ENCODE peak calls at places on chromosomes 5 and 9, in five cellular contexts. P is Peyer's patch, N is A549, K is H1, F is tibial nerve. O is an unnamed sample.

GRCh38 chr5:111848374-111848914 is 91.5 kb upstream of the NREP start:
- DNase-seq in P (no peak), N (no peak), K (no peak), F (no peak), O (no peak)

GRCh38 chr5:26009742-26010141 is 1028.6 kb downstream of the CDH9 start:
- DNase-seq in P (no peak), N (peak), K (peak), F (peak), O (no peak)

GRCh38 chr5:134003957-134004625 is 684 bp downstream of the VDAC1 start:
- DNase-seq in P (peak), N (peak), K (no peak), F (peak), O (peak)

GRCh38 chr5:36744041-36744677 is 132.4 kb upstream of the NIPBL start:
- DNase-seq in P (no peak), N (no peak), K (no peak), F (no peak), O (no peak)

GRCh38 chr5:155529366-155529765 is 515.8 kb downstream of the KIF4B start:
- DNase-seq in P (no peak), N (no peak), K (no peak), F (no peak), O (no peak)

GRCh38 chr5:177332031-177332895 is 19.2 kb downstream of the LMAN2 start:
- DNase-seq in P (no peak), N (no peak), K (no peak), F (no peak), O (no peak)

GRCh38 chr5:171823269-171823668 is 37.7 kb downstream of the SMIM23 start:
- DNase-seq in P (no peak), N (no peak), K (no peak), F (no peak), O (no peak)

GRCh38 chr5:128469924-128470323 is 68.1 kb downstream of the FBN2 start:
- DNase-seq in P (no peak), N (no peak), K (no peak), F (no peak), O (no peak)

GRCh38 chr5:74516217-74516636 is 124.3 kb downstream of the ENC1 start:
- DNase-seq in P (no peak), N (peak), K (peak), F (no peak), O (no peak)

GRCh38 chr5:161751265-161751664 is 65.7 kb downstream of the GABRA6 start:
- DNase-seq in P (no peak), N (no peak), K (no peak), F (no peak), O (no peak)

GRCh38 chr5:13878357-13878756 is 66.1 kb downstream of the DNAH5 start:
- DNase-seq in P (no peak), N (no peak), K (no peak), F (no peak), O (no peak)

GRCh38 chr9:68755752-68756151 is 50.7 kb downstream of the PIP5K1B start:
- DNase-seq in P (no peak), N (no peak), K (no peak), F (no peak), O (no peak)

GRCh38 chr5:128869970-128870747 is 95.1 kb upstream of the SLC27A6 start:
- DNase-seq in P (no peak), N (no peak), K (peak), F (no peak), O (no peak)

GRCh38 chr9:38227061-38227540 is 158.1 kb upstream of the SHB start:
- DNase-seq in P (peak), N (peak), K (peak), F (no peak), O (no peak)

GRCh38 chr5:119453045-119453383 is 717 bp downstream of the HSD17B4 start:
- DNase-seq in P (no peak), N (peak), K (no peak), F (peak), O (no peak)

GRCh38 chr5:121870489-121870888 is 18.8 kb downstream of the FTMT start:
- DNase-seq in P (no peak), N (peak), K (no peak), F (no peak), O (no peak)

GRCh38 chr9:136002886-136003285 is 41.7 kb upstream of the UBAC1 start:
- DNase-seq in P (no peak), N (no peak), K (no peak), F (no peak), O (no peak)

GRCh38 chr5:120655828-120656435 is 191.8 kb downstream of the PRR16 start:
- DNase-seq in P (no peak), N (peak), K (no peak), F (peak), O (no peak)

GRCh38 chr5:164362021-164362420 is 856.6 kb downstream of the MAT2B start:
- DNase-seq in P (no peak), N (no peak), K (no peak), F (no peak), O (no peak)

GRCh38 chr5:112929336-112930081 is 7.5 kb upstream of the REEP5 start:
- DNase-seq in P (no peak), N (no peak), K (no peak), F (no peak), O (no peak)

GRCh38 chr5:7420506-7421280 is 24.8 kb downstream of the ADCY2 start:
- DNase-seq in P (no peak), N (no peak), K (no peak), F (no peak), O (no peak)

GRCh38 chr5:355379-355935 is 33.9 kb downstream of the AHRR start:
- DNase-seq in P (no peak), N (no peak), K (no peak), F (no peak), O (no peak)

GRCh38 chr5:1288439-1289335 is 6.2 kb downstream of the TERT start:
- DNase-seq in P (no peak), N (no peak), K (no peak), F (no peak), O (peak)

GRCh38 chr5:125342938-125343401 is 596.5 kb upstream of the ZNF608 start:
- DNase-seq in P (no peak), N (no peak), K (no peak), F (no peak), O (no peak)

GRCh38 chr9:7481570-7481969 is 318.0 kb downstream of the DMAC1 start:
- DNase-seq in P (no peak), N (no peak), K (no peak), F (no peak), O (no peak)

GRCh38 chr9:90894956-90895687 is 93.5 kb downstream of the SYK start:
- DNase-seq in P (no peak), N (peak), K (no peak), F (no peak), O (no peak)

GRCh38 chr5:72845889-72846288 is 29.4 kb downstream of the TNPO1 start:
- DNase-seq in P (no peak), N (no peak), K (no peak), F (no peak), O (no peak)

GRCh38 chr9:70639853-70640814 is 225.7 kb upstream of the KLF9 start:
- DNase-seq in P (no peak), N (peak), K (no peak), F (peak), O (no peak)

GRCh38 chr5:179316961-179317360 is 28.3 kb downstream of the ADAMTS2 start:
- DNase-seq in P (no peak), N (no peak), K (no peak), F (no peak), O (peak)

GRCh38 chr5:470961-471749 is 28.2 kb downstream of the EXOC3 start:
- DNase-seq in P (no peak), N (no peak), K (no peak), F (no peak), O (peak)

GRCh38 chr5:62341783-62342475 is 35.9 kb downstream of the KIF2A start:
- DNase-seq in P (no peak), N (no peak), K (no peak), F (no peak), O (no peak)

GRCh38 chr5:35131723-35132122 is 84.0 kb upstream of the AGXT2 start:
- DNase-seq in P (no peak), N (no peak), K (no peak), F (no peak), O (no peak)

GRCh38 chr5:149432861-149433462 is 53.9 kb upstream of the IL17B start:
- DNase-seq in P (no peak), N (no peak), K (no peak), F (no peak), O (no peak)

GRCh38 chr5:149432377-149432776 is 53.3 kb upstream of the IL17B start:
- DNase-seq in P (no peak), N (no peak), K (no peak), F (no peak), O (peak)

GRCh38 chr5:149434162-149435014 is 55.3 kb upstream of the IL17B start:
- DNase-seq in P (peak), N (peak), K (peak), F (peak), O (peak)

GRCh38 chr5:149435015-149435376 is 55.9 kb upstream of the IL17B start:
- DNase-seq in P (no peak), N (no peak), K (no peak), F (no peak), O (peak)

DNA sequence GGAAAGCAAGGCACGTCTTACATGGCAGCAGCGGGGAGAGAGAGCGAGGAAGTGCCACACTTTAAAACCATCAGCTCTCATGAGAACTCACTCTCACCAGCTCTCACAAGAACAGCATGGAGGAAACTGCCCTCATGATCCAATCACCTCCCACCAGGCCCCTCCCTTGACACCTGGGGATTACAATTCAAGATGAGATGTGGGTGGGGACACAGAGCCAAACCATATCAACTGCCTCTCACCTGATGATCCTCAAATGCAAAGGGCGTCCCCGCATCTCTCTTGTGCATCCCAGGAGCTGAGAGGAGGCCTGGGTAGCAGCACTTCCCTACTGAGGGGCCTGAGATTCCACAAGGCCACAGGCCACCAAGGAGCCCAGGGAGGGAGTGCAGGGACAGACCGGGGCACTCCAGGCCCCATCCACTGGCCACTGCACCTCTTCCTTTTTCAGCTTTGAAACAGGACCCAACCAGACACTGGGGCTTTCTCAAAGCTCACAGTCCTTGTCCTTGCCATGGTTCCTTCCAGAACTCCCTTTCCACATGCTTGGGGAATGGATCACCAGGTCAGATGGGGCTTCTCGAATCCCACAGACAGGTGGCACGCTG is 54.5 kb upstream of the IL17B start:
- DNase-seq in P (no peak), N (no peak), K (no peak), F (no peak), O (peak)
- TF ChIP-seq POLR2A in P (no peak), N (no peak), K (no peak), F (no peak), O (peak)

GRCh38 chr9:124708070-124708469 is 63.0 kb downstream of the NR6A1 start:
- DNase-seq in P (no peak), N (no peak), K (no peak), F (no peak), O (no peak)
- H3K27ac ChIP-seq in P (no peak), N (no peak), K (peak), F (no peak), O (no peak)

GRCh38 chr5:138464388-138465287 is 641 bp upstream of the EGR1 start:
- DNase-seq in P (peak), N (peak), K (peak), F (peak), O (peak)
- TF ChIP-seq POLR2A in P (peak), N (peak), K (no peak), F (peak), O (peak)

GRCh38 chr5:132675936-132676689 is 2.3 kb downstream of the IL4 start:
- DNase-seq in P (no peak), N (no peak), K (no peak), F (no peak), O (no peak)

GRCh38 chr5:132673939-132674630 is at the start of gene IL4:
- DNase-seq in P (no peak), N (no peak), K (no peak), F (no peak), O (no peak)

GRCh38 chr5:132677191-132677590 is 3.4 kb downstream of the IL4 start:
- DNase-seq in P (no peak), N (peak), K (no peak), F (no peak), O (no peak)

GRCh38 chr5:132677682-132678400 is 4.1 kb downstream of the IL4 start:
- DNase-seq in P (no peak), N (no peak), K (no peak), F (no peak), O (no peak)

GRCh38 chr5:132674671-132675506 is 1.1 kb downstream of the IL4 start:
- DNase-seq in P (no peak), N (peak), K (no peak), F (no peak), O (no peak)
- H3K27ac ChIP-seq in P (peak), N (no peak), K (no peak), F (peak), O (peak)

DNA sequence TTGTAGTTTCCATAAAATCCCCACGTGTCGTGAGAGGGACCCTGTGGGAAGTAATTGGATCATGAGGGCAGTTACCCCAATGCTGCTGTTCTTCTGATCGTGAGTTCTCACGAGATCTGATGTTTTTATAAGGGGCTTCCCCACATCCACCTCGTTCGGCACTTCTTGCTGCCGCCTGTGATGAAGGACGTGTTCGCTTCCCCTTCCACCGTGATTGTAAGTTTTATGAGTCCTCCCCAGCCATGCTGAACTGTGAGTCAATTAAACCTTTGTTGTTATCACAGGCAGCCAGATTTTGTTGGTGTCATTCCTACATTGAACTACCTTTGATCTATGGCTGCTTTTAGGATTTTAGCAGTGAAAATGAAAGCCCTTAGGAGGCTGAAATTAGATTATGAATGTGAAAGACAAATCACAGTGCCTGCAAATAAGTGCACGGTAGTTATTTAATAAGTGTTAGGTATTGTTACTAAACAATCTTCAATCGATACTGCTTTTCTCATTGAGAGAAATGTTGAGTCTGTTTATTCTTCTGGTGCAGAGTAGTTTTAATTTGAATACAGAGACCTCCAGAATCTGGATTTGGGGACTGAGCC is 68.0 kb upstream of the C6 start:
- DNase-seq in P (no peak), N (no peak), K (no peak), F (no peak), O (no peak)
- TF ChIP-seq POLR2A in P (no peak), N (no peak), K (no peak), F (no peak), O (no peak)

DNA sequence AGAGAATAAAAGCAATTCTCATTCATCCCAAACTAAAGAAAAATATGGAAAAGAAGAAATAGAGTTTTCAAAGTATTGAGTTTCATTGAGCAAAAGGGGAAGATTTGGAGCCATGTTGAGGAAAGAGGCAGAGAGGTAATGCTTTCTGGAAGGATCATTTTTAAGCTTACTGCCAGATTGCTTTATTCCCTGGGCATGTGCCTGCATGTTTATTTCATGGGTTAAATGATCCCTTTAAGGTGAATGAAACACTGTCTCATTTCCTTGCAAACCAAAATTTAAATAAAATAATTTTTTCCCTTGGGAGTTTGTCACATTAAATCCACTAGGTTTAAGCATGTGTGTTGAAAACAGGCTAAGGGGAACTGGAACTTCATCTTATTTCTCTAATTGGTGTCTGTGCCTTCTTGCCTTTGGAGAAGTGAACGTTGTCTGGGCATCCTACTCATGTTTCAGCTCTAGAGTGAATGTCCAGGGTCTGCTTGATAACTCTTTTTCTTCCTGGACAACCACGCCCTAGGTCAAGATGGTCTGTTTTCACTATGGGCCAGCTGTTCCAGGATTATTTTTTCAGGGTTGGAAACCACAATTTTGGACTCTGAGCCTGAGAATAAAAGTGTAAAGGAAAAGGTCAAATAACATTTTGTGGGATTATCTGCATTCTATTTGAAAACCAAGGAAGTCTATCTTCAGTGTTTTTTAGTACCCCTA is 114.1 kb upstream of the ELL2 start:
- DNase-seq in P (no peak), N (no peak), K (no peak), F (no peak), O (no peak)
- H3K27ac ChIP-seq in P (no peak), N (peak), K (no peak), F (no peak), O (no peak)

DNA sequence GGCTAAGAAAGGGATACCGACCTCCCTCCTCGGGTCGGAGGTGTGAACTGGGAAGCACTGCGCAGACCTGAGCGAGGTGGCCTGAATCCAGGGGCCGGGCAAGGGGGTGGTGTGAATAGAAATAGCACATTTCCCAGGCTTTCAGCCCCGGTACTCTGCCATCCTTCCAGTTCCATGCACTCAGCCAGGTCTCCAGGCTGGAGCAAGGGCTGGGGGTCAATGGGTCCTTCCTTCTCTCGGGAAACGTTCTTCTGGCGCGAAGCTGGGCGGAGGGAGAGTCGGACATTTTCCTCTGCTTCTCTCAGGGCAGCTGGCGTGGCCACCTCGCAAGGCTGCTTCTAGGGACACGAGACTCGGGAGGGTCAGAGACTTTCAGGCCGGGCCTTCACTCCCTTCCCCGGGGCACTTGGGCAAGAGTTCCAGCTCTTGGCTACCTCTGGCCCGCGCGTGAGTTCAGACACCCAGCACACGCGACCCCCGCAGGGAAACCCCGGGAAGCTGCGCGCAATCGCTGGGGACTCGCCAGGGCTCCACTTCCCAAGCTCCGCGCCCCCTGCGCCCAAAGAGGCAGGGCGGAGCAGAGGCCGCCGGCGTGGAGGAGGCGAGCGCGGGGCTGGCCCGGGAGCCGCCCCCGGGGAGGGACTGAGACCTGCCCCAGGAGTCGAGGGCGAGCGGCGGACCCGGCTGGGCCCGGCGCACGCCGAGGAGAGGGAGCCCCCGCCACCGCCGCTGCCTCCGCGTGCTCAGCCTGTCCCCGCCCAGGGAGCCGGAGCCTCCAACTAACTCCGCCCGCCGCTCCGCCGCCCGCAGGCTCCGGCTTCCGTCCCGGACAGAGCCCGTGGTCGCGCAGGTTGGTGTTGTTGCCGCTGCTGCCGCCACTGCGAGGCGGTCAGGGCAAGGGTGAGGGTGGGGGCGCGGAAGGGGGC is at the start of gene PAM:
- DNase-seq in P (peak), N (peak), K (no peak), F (peak), O (peak)
- TF ChIP-seq POLR2A in P (no peak), N (peak), K (peak), F (peak), O (peak)

O was measured in sigmoid colon.